ENCODE peak calls at places on chromosomes 12 and 14, in nine cellular contexts. L is left lung; U is PC-9; P is CD8-positive, alpha-beta memory T cell; G is effector memory CD4-positive, alpha-beta T cell; E is ovary; R is heart left ventricle; Z is lung; F is fibroblast of lung. D is an unnamed sample. For H3K36me3 and H3K4me1, the result is how much of the 10 kb centered on the place peaks cover.

GRCh38 chr14:50955373-50956043 is 11.2 kb upstream of the PYGL start:
- DNase-seq in E (no peak), L (peak), G (no peak), Z (peak), F (peak), U (peak), P (no peak), R (peak), D (peak)

GRCh38 chr14:52241102-52241793 is 26.2 kb upstream of the PTGDR start:
- DNase-seq in F (peak), U (no peak), Z (no peak), P (no peak), E (no peak), L (no peak), R (no peak), G (no peak), D (no peak)

GRCh38 chr14:39181693-39182047 is 6.6 kb downstream of the PNN start:
- DNase-seq in E (no peak), P (no peak), Z (no peak), U (no peak), R (no peak), G (no peak), L (no peak), F (no peak), D (no peak)

GRCh38 chr14:77339407-77339806 is 18.6 kb downstream of the GSTZ1 start:
- DNase-seq in E (no peak), R (no peak), G (no peak), Z (no peak), F (peak), U (no peak), P (no peak), L (no peak), D (no peak)

GRCh38 chr14:102939820-102940561 is 17.5 kb downstream of the AMN start:
- DNase-seq in R (no peak), E (no peak), G (no peak), P (no peak), F (no peak), U (no peak), L (peak), Z (peak), D (no peak)

GRCh38 chr12:116319851-116320621 is 42.5 kb upstream of the MED13L start:
- DNase-seq in F (peak), P (no peak), E (peak), L (no peak), U (no peak), G (no peak), R (peak), Z (no peak), D (no peak)

GRCh38 chr14:81221579-81222102 is 882 bp upstream of the GTF2A1 start:
- DNase-seq in L (no peak), P (no peak), G (no peak), R (no peak), U (no peak), Z (no peak), F (no peak), E (no peak), D (peak)

GRCh38 chr12:122393822-122394221 is 28.6 kb downstream of the CLIP1 start:
- DNase-seq in G (no peak), R (no peak), E (no peak), F (no peak), L (no peak), P (no peak), Z (no peak), U (no peak), D (no peak)

GRCh38 chr12:68086019-68086603 is 73.4 kb downstream of the IFNG start:
- DNase-seq in G (no peak), F (no peak), P (no peak), U (no peak), Z (no peak), R (no peak), E (no peak), L (no peak), D (no peak)

GRCh38 chr12:107277850-107278249 is 184.5 kb upstream of the CRY1 start:
- DNase-seq in L (no peak), U (no peak), Z (no peak), R (no peak), E (no peak), F (peak), G (no peak), P (no peak), D (no peak)

GRCh38 chr12:62959745-62960144 is 24.8 kb upstream of the PPM1H start:
- DNase-seq in L (no peak), E (no peak), F (no peak), P (no peak), R (no peak), G (no peak), Z (no peak), U (no peak), D (no peak)

GRCh38 chr12:55742719-55743130 is at the start of gene GDF11:
- DNase-seq in G (peak), P (peak), F (peak), R (peak), L (peak), U (peak), E (peak), Z (peak), D (peak)

GRCh38 chr14:103904493-103905107 is 23.7 kb upstream of the TDRD9 start:
- DNase-seq in P (no peak), Z (no peak), E (no peak), L (no peak), G (no peak), R (no peak), U (no peak), F (no peak), D (no peak)

GRCh38 chr14:50342211-50343080 is 30.3 kb downstream of the DMAC2L start:
- DNase-seq in Z (no peak), L (no peak), P (peak), F (peak), R (peak), G (no peak), U (peak), E (peak), D (peak)

GRCh38 chr12:120480211-120480610 is 10.7 kb upstream of the SRSF9 start:
- DNase-seq in G (no peak), R (no peak), Z (no peak), P (no peak), E (no peak), L (no peak), U (no peak), F (no peak), D (no peak)

GRCh38 chr14:70670992-70671651 is 29.4 kb downstream of the TTC9 start:
- DNase-seq in E (no peak), R (no peak), G (no peak), L (no peak), Z (no peak), F (peak), U (no peak), P (no peak), D (no peak)
- H3K36me3 ChIP-seq in E (under half), R (under half), G (half or more), L (under half), Z (under half), F (under half), U (under half), P (under half), D (under half)

GRCh38 chr12:60195483-60195882 is 599.7 kb downstream of the SLC16A7 start:
- DNase-seq in L (no peak), E (no peak), P (no peak), U (no peak), G (no peak), Z (no peak), F (no peak), R (no peak), D (no peak)
- H3K4me1 ChIP-seq in L (under half), E (under half), P (under half), U (under half), G (under half), Z (under half), F (under half), R (under half), D (under half)

GRCh38 chr12:95386056-95386455 is 87.9 kb upstream of the METAP2 start:
- DNase-seq in U (no peak), R (no peak), E (no peak), Z (no peak), G (no peak), F (no peak), P (no peak), L (no peak), D (no peak)

GRCh38 chr12:95384785-95385184 is 89.2 kb upstream of the METAP2 start:
- DNase-seq in Z (no peak), P (no peak), F (no peak), E (no peak), L (no peak), U (no peak), G (no peak), R (no peak), D (no peak)

GRCh38 chr12:95385246-95385645 is 88.7 kb upstream of the METAP2 start:
- DNase-seq in G (no peak), R (peak), U (no peak), Z (no peak), P (no peak), E (peak), F (peak), L (no peak), D (peak)

GRCh38 chr12:95380997-95381786 is 92.8 kb upstream of the METAP2 start:
- DNase-seq in L (no peak), Z (no peak), G (no peak), R (no peak), U (no peak), E (no peak), P (no peak), F (peak), D (no peak)

GRCh38 chr12:95385646-95386045 is 88.3 kb upstream of the METAP2 start:
- DNase-seq in U (no peak), F (peak), G (no peak), L (no peak), P (no peak), R (no peak), Z (no peak), E (peak), D (peak)
- H3K27ac ChIP-seq in U (no peak), F (no peak), G (no peak), L (no peak), P (no peak), R (peak), Z (peak), E (peak), D (peak)

DNA sequence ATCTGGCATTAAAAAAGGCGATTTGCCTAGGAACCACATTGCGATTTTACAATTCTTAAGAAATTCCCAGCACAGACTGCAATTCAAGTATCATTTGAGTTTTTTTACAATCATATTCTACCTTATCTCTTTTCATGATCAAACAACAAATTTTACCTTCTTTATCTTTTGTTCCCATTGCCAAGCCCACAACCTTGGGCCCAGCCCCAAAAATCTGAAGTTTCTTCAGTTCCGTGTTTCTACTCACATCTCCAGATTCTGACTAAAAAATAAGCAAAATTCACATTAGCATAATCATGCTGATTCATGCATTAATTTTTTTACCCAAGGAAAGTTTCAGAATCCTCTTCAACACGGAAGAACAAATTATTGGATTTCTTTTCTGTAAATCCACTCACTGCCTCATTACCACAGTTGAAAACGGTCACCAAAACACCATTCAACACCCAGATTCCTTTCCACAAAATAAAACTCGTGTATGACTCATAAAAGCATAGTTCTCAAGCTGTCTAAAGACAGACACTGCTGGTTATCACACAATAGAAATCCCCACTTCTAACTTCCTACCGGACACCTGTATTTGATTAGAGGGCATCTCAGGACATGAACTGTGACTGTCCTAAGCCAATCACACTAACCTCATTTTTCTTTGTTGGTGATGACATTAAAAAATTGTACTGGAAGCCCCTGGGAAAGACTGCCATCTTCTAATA is 32.7 kb downstream of the KDM5A start:
- DNase-seq in L (no peak), F (peak), Z (no peak), P (no peak), R (no peak), E (no peak), G (no peak), U (no peak), D (no peak)
- H3K36me3 ChIP-seq in L (half or more), F (under half), Z (under half), P (under half), R (half or more), E (under half), G (half or more), U (half or more), D (half or more)

DNA sequence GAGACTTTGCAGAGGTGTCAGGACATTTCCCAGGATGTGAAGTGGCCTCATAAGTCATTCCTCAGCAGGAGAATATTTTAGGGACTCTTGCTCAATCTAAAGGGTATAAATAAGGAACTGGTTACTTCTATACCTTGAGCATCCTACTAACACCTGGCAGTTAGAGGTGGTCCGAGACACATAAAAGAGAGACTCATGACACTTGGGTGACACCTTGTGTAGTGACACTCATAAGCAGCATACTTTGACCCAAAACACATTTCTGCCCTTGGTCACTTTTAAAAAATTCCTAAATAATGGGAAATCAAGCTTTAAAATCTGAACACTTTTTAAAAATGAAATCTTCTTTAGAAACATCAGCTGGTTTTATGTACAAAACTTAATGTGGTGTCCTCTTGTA is 118.4 kb downstream of the KCNMB4 start:
- DNase-seq in R (no peak), Z (no peak), F (no peak), U (no peak), P (no peak), G (no peak), E (no peak), L (no peak), D (no peak)
- H3K4me1 ChIP-seq in R (under half), Z (under half), F (under half), U (under half), P (under half), G (under half), E (under half), L (under half), D (under half)

GRCh38 chr12:6551063-6551461 is 4.8 kb downstream of the IFFO1 start:
- DNase-seq in Z (no peak), R (peak), G (no peak), E (no peak), P (no peak), L (peak), F (peak), U (no peak), D (peak)

GRCh38 chr12:6552140-6552551 is 3.7 kb downstream of the IFFO1 start:
- DNase-seq in E (no peak), F (peak), R (peak), P (no peak), Z (no peak), L (peak), G (no peak), U (no peak), D (peak)

GRCh38 chr12:6550294-6551062 is 5.4 kb downstream of the IFFO1 start:
- DNase-seq in G (no peak), E (no peak), P (no peak), F (no peak), R (peak), Z (no peak), L (peak), U (no peak), D (no peak)

GRCh38 chr12:6553051-6553868 is 2.6 kb downstream of the IFFO1 start:
- DNase-seq in G (no peak), F (peak), L (peak), Z (no peak), E (peak), R (peak), P (no peak), U (no peak), D (peak)

GRCh38 chr12:6551496-6552139 is 4.2 kb downstream of the IFFO1 start:
- DNase-seq in E (no peak), Z (no peak), G (no peak), P (no peak), R (peak), L (peak), F (peak), U (no peak), D (no peak)
- H3K27ac ChIP-seq in E (peak), Z (peak), G (no peak), P (no peak), R (peak), L (peak), F (peak), U (no peak), D (peak)

GRCh38 chr14:74296037-74296467 is 6.7 kb downstream of the ABCD4 start:
- DNase-seq in L (no peak), E (no peak), F (no peak), G (no peak), Z (no peak), P (no peak), U (no peak), R (no peak), D (no peak)
- H3K36me3 ChIP-seq in L (half or more), E (under half), F (under half), G (under half), Z (under half), P (under half), U (under half), R (half or more), D (under half)

GRCh38 chr14:73680821-73681220 is 33.4 kb downstream of the PNMA1 start:
- DNase-seq in G (no peak), R (no peak), U (no peak), Z (no peak), E (no peak), L (no peak), F (no peak), P (no peak), D (no peak)

DNA sequence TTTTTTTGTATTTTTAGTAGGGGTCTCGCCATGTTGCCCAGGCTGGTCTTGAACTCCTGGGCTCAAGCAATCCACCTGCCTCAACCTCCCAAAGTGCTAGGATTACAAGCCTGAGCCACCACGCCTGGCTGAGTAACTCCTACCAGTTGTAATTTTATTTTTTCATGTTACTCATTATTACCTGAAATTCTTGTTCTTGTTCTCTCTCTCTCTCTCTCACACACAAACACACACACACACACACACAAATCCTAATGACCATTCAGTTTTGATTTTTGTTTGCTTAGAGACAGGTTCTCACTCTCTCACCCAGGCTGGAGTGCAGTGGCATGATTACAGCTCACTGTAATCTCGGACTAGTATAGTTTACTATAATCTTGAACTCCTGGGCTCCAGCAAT is 30.2 kb downstream of the DNAL1 start:
- DNase-seq in E (no peak), U (no peak), Z (no peak), F (no peak), P (no peak), L (no peak), R (no peak), G (no peak), D (no peak)
- H3K4me1 ChIP-seq in E (under half), U (under half), Z (under half), F (under half), P (under half), L (under half), R (under half), G (under half), D (under half)

D was measured in SJCRH30.